ENCODE peak calls at places on chromosomes 7 and 10, in seven cellular contexts. M is activated CD4-positive, CD25-positive, alpha-beta regulatory T cell treated with anti-CD3 and anti-CD28 coated beads, Interleukin-2, amount 50 U/mL, for 16 hours; N is coronary artery; R is NCI-H460; S is stomach; D is cerebellum; O is HTR-8/SVneo. H is an unnamed sample.

GRCh38 chr10:43047288-43047970 is 29.4 kb upstream of the RET start:
- DNase-seq in N (peak; percentile 26), O (no peak), S (no peak), D (no peak), M (no peak), R (no peak), H (peak; percentile 3)

GRCh38 chr7:158495780-158496179 is 91.8 kb downstream of the PTPRN2 start:
- DNase-seq in R (peak; percentile 36), M (no peak), D (peak; percentile 13), O (peak; percentile 53), S (peak; percentile 49), N (no peak), H (no peak)

GRCh38 chr10:83915801-83916200 is 223.5 kb upstream of the GHITM start:
- DNase-seq in R (no peak), O (no peak), S (no peak), N (no peak), D (no peak), M (no peak), H (no peak)

GRCh38 chr7:110534241-110534931 is 556.5 kb upstream of the LRRN3 start:
- DNase-seq in N (no peak), D (no peak), O (no peak), S (no peak), M (no peak), R (peak; percentile 11), H (no peak)

GRCh38 chr7:10731253-10731773 is 242.4 kb upstream of the PHF14 start:
- DNase-seq in D (no peak), M (no peak), O (no peak), R (no peak), S (no peak), N (no peak), H (no peak)

GRCh38 chr7:135207739-135208416 is 3.4 kb downstream of the WDR91 start:
- DNase-seq in S (no peak), M (no peak), O (no peak), N (no peak), R (no peak), D (no peak), H (no peak)

GRCh38 chr7:136528329-136528728 is 340.1 kb upstream of the CHRM2 start:
- DNase-seq in N (no peak), D (no peak), O (peak; percentile 46), M (no peak), S (no peak), R (peak; percentile 11), H (no peak)

GRCh38 chr7:136030867-136031318 is 53.7 kb upstream of the MTPN start:
- DNase-seq in D (no peak), R (no peak), S (no peak), O (no peak), M (no peak), N (no peak), H (no peak)

GRCh38 chr10:23543696-23544095 is 104.8 kb downstream of the OTUD1 start:
- DNase-seq in N (no peak), S (no peak), O (no peak), R (no peak), M (no peak), D (no peak), H (no peak)

GRCh38 chr10:43616697-43617370 is 10.6 kb downstream of the ZNF485 start:
- DNase-seq in M (no peak), O (no peak), D (no peak), N (no peak), S (no peak), R (no peak), H (no peak)

GRCh38 chr7:106369816-106370215 is 85.0 kb upstream of the NAMPT start:
- DNase-seq in S (no peak), O (no peak), R (no peak), D (no peak), N (no peak), M (no peak), H (no peak)

GRCh38 chr10:70536196-70536920 is 57.8 kb downstream of the PALD1 start:
- DNase-seq in R (no peak), S (no peak), M (no peak), O (no peak), D (no peak), N (no peak), H (no peak)

GRCh38 chr10:60182691-60183090 is 207.0 kb downstream of the ANK3 start:
- DNase-seq in M (no peak), S (no peak), R (no peak), N (no peak), D (no peak), O (no peak), H (no peak)

GRCh38 chr10:6175329-6176055 is 27.2 kb upstream of the PFKFB3 start:
- DNase-seq in N (no peak), M (no peak), O (no peak), D (no peak), R (no peak), S (no peak), H (peak; percentile 90)

GRCh38 chr7:148811892-148812291 is 72.2 kb downstream of the EZH2 start:
- DNase-seq in R (no peak), O (no peak), S (no peak), M (no peak), D (no peak), N (no peak), H (no peak)

GRCh38 chr10:5596611-5597341 is 69.6 kb downstream of the ASB13 start:
- DNase-seq in M (no peak), S (no peak), R (no peak), D (no peak), N (no peak), O (no peak), H (no peak)

GRCh38 chr7:110880971-110881370 is 210.0 kb upstream of the LRRN3 start:
- DNase-seq in R (no peak), N (no peak), O (no peak), D (no peak), S (no peak), M (no peak), H (no peak)

GRCh38 chr7:41987-42386 is 150.4 kb upstream of the FAM20C start:
- DNase-seq in M (no peak), R (no peak), N (no peak), S (no peak), D (no peak), O (no peak), H (no peak)

GRCh38 chr7:108824840-108825540 is 255.3 kb downstream of the DNAJB9 start:
- DNase-seq in O (no peak), M (no peak), R (peak; percentile 25), D (no peak), N (no peak), S (no peak), H (no peak)

GRCh38 chr10:77328272-77328816 is 309.3 kb downstream of the KCNMA1 start:
- DNase-seq in O (peak; percentile 20), M (no peak), R (peak; percentile 21), S (peak; percentile 28), N (no peak), D (no peak), H (no peak)

H was measured in gastrocnemius medialis.